ENCODE peak calls at places on chromosomes 12 and 14, in five cellular contexts. O is upper lobe of left lung, N is HepG2, Z is GM12878, T is K562. U is an unnamed sample.

GRCh38 chr14:50388256-50388931 is 8.3 kb downstream of the CDKL1 start:
- ATAC-seq in Z (no peak), N (no peak), T (peak; percentile 67), O (peak; percentile 37), U (no peak)

GRCh38 chr12:59595557-59596231 is at the start of gene SLC16A7:
- ATAC-seq in T (no peak), N (peak; percentile 86), Z (peak; percentile 72), O (peak; percentile 92), U (peak; percentile 83)

GRCh38 chr12:1852076-1852475 is 31.7 kb downstream of the LRTM2 start:
- ATAC-seq in N (no peak), O (no peak), Z (no peak), T (no peak), U (no peak)

GRCh38 chr12:76264617-76265016 is 83.6 kb downstream of the BBS10 start:
- ATAC-seq in O (peak; percentile 83), Z (no peak), N (no peak), T (no peak), U (peak; percentile 35)

GRCh38 chr14:91149462-91149861 is 35.6 kb downstream of the DGLUCY start:
- ATAC-seq in T (peak; percentile 90), O (peak; percentile 91), N (peak; percentile 92), Z (no peak), U (peak; percentile 88)

GRCh38 chr12:116037941-116038837 is 239.3 kb downstream of the MED13L start:
- ATAC-seq in N (no peak), O (no peak), Z (no peak), T (no peak), U (peak; percentile 41)

GRCh38 chr12:3129301-3130052 is 52.3 kb downstream of the TSPAN9 start:
- ATAC-seq in Z (peak; percentile 27), N (no peak), T (no peak), O (no peak), U (no peak)

GRCh38 chr14:26917086-26917485 is 319.3 kb upstream of the NOVA1 start:
- ATAC-seq in T (no peak), Z (no peak), N (no peak), O (no peak), U (peak; percentile 91)

GRCh38 chr12:50185496-50185895 is 18.3 kb upstream of the CERS5 start:
- ATAC-seq in N (no peak), O (no peak), Z (no peak), T (no peak), U (no peak)

GRCh38 chr12:96495841-96496545 is 6.6 kb downstream of the CFAP54 start:
- ATAC-seq in T (no peak), Z (peak; percentile 74), O (no peak), N (no peak), U (no peak)

GRCh38 chr14:83196235-83196634 is 1662.6 kb upstream of the SEL1L start:
- ATAC-seq in N (no peak), T (no peak), Z (no peak), O (no peak), U (no peak)

GRCh38 chr12:67327466-67327865 is 58.3 kb downstream of the CAND1 start:
- ATAC-seq in O (no peak), Z (no peak), N (no peak), T (no peak), U (no peak)

GRCh38 chr12:108806921-108807320 is 50.5 kb downstream of the SSH1 start:
- ATAC-seq in T (no peak), N (no peak), Z (no peak), O (no peak), U (no peak)

GRCh38 chr14:95389471-95390011 is 69.8 kb upstream of the CLMN start:
- ATAC-seq in N (no peak), Z (no peak), T (no peak), O (no peak), U (peak; percentile 85)
- TF ChIP-seq POLR2AphosphoS5 in N (no peak), Z (no peak), T (no peak), O (no peak), U (no peak)

GRCh38 chr14:101963052-101963451 is 1.3 kb upstream of the DYNC1H1 start:
- ATAC-seq in Z (no peak), N (no peak), O (no peak), T (no peak), U (no peak)
- H3K4me1 ChIP-seq in Z (no peaks in the 10 kb centered on the region), N (peaks cover 80% of the 10 kb centered on the region), O (peaks cover 24% of the 10 kb centered on the region), T (peaks cover 39% of the 10 kb centered on the region), U (no peaks in the 10 kb centered on the region)

DNA sequence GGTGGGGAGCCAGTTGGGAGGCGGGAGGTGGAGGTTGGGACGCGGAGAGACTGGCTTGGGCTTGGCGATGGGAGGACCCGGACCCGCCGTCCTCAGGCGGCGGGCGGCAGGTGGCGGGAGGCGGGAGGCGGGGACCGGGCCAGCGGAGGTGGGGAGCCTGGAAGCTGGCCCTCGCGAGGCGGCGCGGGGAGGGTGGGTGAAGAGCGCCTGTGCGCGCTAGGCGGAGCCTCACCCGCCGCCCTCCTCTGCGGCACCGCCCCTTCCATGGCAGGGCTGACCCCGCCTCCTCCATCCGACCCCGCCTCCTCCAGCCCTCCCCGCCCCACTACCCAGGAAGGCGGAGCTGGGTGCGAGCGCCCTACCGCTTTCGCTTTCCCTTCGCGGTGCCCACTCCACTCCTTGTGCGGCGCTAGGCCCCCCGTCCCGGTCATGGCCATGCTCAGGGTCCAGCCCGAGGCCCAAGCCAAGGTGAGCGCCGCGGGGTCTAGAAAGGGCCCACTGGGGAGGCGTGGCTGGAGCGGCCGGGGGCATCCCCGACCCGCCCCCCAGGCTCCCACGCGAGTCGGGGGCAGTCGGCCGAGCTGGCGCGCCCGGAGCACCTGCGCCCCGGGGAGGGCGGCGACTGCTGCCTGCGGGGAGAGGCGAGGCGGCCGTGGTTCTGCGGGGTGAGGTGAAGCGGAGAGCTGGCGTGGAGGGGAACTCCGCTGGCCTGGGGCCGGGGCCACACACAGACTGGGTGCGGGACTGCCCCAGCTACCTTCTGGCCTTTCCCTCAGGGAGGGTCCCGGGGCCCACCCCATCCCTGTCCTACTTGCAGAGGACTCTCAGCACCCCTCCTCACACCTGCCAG is at the start of gene PSME1:
- ATAC-seq in T (peak; percentile 97), Z (peak; percentile 94), N (peak; percentile 86), O (peak; percentile 99), U (peak; percentile 98)
- TF ChIP-seq POLR2AphosphoS5 in T (no peak), Z (peak; percentile 65), N (peak; percentile 86), O (peak; percentile 90), U (peak; percentile 56)

DNA sequence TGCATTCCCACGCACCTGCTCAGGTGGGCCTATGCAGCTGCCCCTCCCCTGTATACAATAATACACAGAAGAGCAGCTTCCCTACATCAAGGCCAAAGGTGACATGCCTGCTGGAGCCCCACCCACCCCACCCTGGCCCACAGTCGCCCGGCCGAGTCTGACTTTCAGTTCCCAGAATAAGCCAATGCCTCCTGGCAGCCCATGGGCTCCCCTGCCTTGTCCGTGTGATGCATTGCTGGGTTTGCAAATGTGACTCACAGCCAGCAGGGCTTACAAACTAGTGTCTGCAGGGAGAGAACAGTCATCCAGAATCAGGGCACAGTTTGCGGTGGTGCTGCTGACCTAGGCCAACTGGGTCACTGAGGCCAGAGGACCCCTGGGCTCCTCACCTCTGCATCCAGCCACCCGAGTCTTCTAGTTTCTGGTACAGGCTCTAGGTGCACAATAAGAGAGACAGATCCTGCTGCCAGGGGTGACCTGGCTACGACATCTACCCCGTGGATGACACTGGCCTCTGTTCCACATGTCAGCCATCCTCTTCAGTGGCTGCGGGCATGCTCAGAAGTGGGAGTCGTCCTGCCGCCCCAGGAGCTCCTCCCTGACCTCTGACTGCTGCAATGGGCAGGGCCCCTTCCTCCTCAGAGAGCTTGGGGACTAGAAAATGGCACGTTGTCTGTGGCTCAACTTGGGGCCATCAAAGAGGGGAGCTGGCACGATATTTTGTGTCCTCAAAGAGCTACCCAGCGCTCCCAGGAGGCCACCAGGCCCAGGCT is 84.5 kb downstream of the CHGA start:
- ATAC-seq in Z (peak; percentile 80), T (no peak), N (no peak), O (no peak), U (peak; percentile 51)
- H3K4me1 ChIP-seq in Z (peaks cover 8% of the 10 kb centered on the region), T (peaks cover 29% of the 10 kb centered on the region), N (peaks cover 48% of the 10 kb centered on the region), O (peaks cover 47% of the 10 kb centered on the region), U (peaks cover 6% of the 10 kb centered on the region)

DNA sequence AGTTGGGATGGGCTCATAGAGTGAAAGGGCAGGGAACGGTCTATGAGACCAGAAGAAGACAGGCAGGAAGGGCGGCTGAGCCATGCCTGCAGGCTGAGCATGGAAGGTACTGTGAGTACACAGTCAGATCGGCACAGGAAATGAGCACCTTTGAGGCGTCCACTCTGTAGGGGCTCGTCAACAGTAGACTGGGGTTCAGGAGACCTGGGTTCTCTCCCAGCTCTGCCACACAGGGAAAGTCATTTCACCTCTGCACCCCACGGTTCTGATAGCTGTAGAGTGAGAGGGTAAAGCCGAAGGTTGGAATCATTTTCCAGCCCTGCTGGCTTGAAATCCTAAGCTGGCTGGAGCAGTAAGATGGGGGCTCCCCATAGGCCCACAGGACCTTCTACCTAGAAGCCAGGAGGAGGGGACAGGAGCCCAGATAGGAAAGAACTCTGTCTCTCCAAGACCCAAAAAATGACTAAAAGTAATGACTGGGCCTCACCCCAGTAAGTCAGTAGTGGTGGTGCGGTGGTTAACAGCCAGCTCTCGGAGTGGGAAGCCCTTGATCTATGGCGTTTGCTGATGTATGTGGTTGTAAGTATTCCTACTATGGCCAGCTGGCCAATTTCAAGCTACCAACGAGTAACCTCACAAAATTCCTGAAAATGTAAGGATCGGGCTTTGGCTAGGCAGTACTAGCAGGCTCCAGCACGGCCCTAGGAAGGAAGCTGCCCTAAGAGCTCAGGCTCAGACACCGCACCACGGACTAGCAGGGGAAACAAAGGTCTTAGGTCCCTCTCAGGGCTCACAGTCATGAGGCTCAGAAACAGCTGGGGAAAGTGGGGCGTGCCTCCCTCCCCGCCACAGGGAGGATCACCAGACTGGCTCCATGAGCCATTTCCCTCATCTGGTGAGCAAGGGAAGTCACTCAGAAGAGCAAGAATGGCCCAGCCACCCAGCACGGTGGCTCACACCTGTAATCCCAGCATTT is 10.3 kb upstream of the CD27 start:
- ATAC-seq in Z (peak; percentile 70), N (peak; percentile 71), T (no peak), O (no peak), U (no peak)
- TF ChIP-seq POLR2AphosphoS5 in Z (no peak), N (no peak), T (no peak), O (no peak), U (no peak)

DNA sequence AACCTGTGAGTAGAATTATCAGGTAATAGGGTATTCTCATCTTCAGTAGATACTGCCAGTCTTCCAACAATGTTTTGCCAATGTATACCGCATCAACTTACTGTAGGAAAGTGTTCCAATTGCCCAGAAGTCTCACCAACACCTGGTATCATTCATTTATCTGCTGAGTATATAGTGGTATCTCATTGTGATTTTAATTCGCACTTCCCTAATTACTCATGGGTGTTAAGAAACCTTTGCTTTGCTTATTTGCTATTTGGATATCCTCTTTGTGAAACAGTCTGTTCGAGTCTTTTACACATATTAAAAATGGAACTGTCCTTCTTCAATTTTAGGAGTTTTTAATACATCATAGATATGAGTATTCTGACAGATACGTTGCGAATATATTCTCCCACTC is 6.1 kb downstream of the TM7SF3 start:
- ATAC-seq in N (no peak), Z (peak; percentile 34), O (no peak), T (no peak), U (no peak)
- H3K4me1 ChIP-seq in N (peaks cover 93% of the 10 kb centered on the region), Z (peaks cover 2% of the 10 kb centered on the region), O (peaks cover 32% of the 10 kb centered on the region), T (peaks cover 4% of the 10 kb centered on the region), U (peaks cover 11% of the 10 kb centered on the region)

DNA sequence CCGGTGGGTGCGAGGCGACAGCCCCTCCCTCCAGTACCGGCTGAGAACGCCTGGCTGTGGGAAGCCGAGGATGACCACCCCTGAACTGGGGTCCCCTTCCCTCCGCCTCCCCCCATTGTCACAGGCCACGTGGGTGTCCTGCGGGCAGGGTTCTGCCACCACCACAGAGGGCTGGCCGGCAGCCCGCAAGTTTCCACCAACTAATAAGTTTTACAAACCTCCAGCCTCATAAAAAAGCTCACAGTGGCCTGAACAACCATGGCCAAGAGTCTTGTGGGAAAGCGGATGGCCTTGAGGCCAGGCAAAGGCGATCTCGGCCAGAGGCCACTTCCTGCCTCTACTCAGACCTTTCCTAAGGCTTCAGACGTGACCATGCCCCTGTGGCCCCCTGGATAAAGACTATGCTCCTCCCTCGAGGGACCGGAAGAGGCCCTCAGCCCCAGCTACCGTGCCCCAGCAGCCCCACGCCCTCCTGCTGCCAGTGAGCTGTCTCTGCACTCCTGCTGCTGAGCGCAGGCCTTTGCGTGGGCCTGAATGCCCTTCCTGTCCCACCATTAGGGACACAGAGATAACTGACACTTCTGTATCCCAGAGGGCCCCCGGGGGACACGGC is 46.1 kb upstream of the DLK1 start:
- ATAC-seq in N (peak; percentile 11), O (no peak), T (peak; percentile 19), Z (no peak), U (no peak)
- TF ChIP-seq POLR2AphosphoS5 in N (peak; percentile 18), O (no peak), T (no peak), Z (no peak), U (no peak)